ENCODE peak calls at places on chromosomes 2 and 18, in seven cellular contexts. R is bronchial epithelial cell, N is tibial artery, X is fibroblast of lung, T is stomach, Y is cardiac muscle cell, M is Peyer's patch. H is an unnamed sample. For H3K27me3, the result is how much of the 10 kb centered on the place peaks cover.

GRCh38 chr18:9643549-9643948 is 29.2 kb upstream of the PPP4R1 start:
- DNase-seq in N (no peak), Y (peak), X (peak), R (peak), M (no peak), T (no peak), H (no peak)

GRCh38 chr2:238847841-238848565 is at the start of gene TWIST2:
- DNase-seq in T (peak), X (peak), N (peak), R (peak), Y (peak), M (peak), H (peak)

GRCh38 chr18:24704921-24705620 is 244.6 kb downstream of the HRH4 start:
- DNase-seq in M (no peak), R (no peak), Y (no peak), X (peak), T (no peak), N (no peak), H (no peak)

GRCh38 chr18:79393181-79393598 is 2.5 kb upstream of the NFATC1 start:
- DNase-seq in T (no peak), Y (peak), M (peak), R (no peak), N (peak), X (peak), H (no peak)

GRCh38 chr2:184646177-184646576 is 47.8 kb downstream of the ZNF804A start:
- DNase-seq in T (no peak), N (no peak), Y (peak), X (peak), M (no peak), R (peak), H (no peak)

GRCh38 chr2:80238692-80239469 is 65.7 kb downstream of the LRRTM1 start:
- DNase-seq in Y (peak), R (no peak), M (no peak), N (no peak), T (peak), X (peak), H (no peak)

GRCh38 chr18:23337599-23338444 is 115.3 kb upstream of the RIOK3 start:
- DNase-seq in Y (peak), T (no peak), M (no peak), N (no peak), X (peak), R (peak), H (no peak)

GRCh38 chr2:70241338-70241737 is 7.1 kb downstream of the TIA1 start:
- DNase-seq in T (no peak), R (peak), M (no peak), X (no peak), Y (no peak), N (no peak), H (no peak)

GRCh38 chr18:59061914-59062642 is 77.6 kb upstream of the SEC11C start:
- DNase-seq in T (no peak), X (no peak), R (no peak), Y (no peak), M (no peak), N (no peak), H (no peak)

GRCh38 chr2:159926695-159927094 is 128.7 kb upstream of the CD302 start:
- DNase-seq in M (no peak), T (no peak), R (no peak), Y (no peak), N (no peak), X (no peak), H (no peak)

GRCh38 chr2:63051795-63052333 is 1.2 kb downstream of the OTX1 start:
- DNase-seq in N (no peak), X (no peak), T (no peak), M (no peak), R (no peak), Y (no peak), H (no peak)
- H3K27me3 ChIP-seq in N (half or more), X (half or more), T (half or more), M (under half), R (under half), Y (half or more), H (half or more)

DNA sequence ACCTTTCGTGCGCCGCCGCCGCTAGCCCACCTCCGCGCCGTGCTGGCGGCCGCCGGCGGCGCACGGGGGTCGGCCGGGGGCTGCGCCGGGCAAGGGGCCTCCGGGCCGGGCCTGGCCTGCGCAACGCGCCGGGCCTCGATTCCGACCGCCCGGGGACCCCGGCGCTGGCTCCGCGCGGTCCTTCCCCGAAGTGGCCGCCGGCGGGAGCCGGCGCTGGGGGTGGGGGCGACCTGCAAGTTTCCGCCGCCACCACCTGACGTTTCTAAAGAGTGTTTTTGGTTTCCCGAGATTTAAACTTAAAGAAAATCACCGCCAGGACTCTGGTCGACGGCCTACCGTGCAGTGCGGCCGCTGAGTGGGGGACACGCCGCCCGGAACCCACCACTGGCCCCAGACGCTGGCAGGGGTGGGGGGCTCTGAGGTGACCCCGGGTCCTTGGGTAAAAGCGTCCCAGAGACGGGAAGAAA is 3.8 kb upstream of the GATA6 start:
- DNase-seq in R (no peak), X (no peak), M (peak), Y (peak), T (no peak), N (no peak), H (no peak)
- TF ChIP-seq CTCF in R (no peak), X (no peak), M (no peak), Y (no peak), T (no peak), N (no peak), H (no peak)

GRCh38 chr18:3651266-3651665 is 201.3 kb downstream of the TGIF1 start:
- DNase-seq in R (no peak), T (no peak), Y (no peak), X (no peak), N (no peak), M (no peak), H (no peak)

GRCh38 chr18:3653859-3654441 is 204.0 kb downstream of the TGIF1 start:
- DNase-seq in M (no peak), T (no peak), X (peak), R (no peak), Y (peak), N (no peak), H (no peak)

GRCh38 chr18:3654442-3655253 is 204.7 kb downstream of the TGIF1 start:
- DNase-seq in Y (no peak), X (peak), R (no peak), T (no peak), N (no peak), M (no peak), H (no peak)

GRCh38 chr18:3653263-3653858 is 203.4 kb downstream of the TGIF1 start:
- DNase-seq in M (no peak), T (no peak), N (no peak), X (peak), R (no peak), Y (peak), H (no peak)

DNA sequence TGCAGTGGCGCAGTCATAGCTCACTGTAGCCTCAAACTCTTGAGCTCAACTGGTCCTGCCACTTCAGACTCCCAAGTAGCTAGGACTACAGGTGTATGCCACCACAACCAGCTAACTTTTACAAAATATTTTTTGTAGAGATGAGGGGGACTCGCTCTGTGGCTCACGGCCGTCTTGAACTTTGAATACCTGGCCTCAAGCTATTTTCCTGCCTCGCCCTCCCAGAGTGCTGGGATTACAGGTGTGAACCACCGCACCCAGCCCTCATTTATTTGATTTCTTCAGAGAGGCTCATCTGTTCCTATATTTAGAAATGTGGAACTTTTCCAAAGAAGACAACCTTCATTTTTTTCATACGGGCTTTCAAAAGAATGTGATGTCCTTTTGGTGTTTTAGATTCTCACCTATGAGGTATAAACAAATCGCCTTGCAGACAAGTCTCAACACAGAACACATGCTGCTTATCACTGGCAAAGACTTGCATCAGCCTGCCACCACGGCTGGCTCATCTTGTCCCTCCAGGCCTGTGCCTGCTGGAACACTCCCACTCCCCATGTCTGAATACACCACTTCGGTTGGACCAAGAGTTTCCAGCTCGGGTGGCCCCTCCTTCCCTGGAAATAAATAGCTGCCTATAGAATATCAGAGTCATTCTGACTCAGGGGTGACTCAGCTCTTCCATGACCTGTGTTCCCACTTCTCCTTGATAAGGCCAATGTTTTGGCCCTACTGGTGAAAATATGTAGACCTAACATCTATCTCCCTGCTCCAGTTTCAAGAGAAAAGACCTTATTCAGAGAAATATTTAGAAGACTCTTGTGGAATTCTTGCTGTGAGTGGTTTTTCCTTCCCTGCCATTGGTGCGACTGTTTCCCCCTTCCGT is 202.6 kb downstream of the TGIF1 start:
- DNase-seq in M (peak), Y (peak), N (peak), X (peak), T (peak), R (peak), H (no peak)
- H3K4me3 ChIP-seq in M (no peak), Y (no peak), N (no peak), X (no peak), T (no peak), R (no peak), H (no peak)

GRCh38 chr2:26646986-26647672 is 6.0 kb upstream of the CIB4 start:
- DNase-seq in Y (no peak), T (no peak), M (no peak), X (no peak), N (peak), R (no peak), H (no peak)
- H3K27me3 ChIP-seq in Y (under half), T (under half), M (under half), X (under half), N (under half), R (under half), H (under half)

H was measured in lower lobe of right lung.